ENCODE peak calls at places on chromosomes 16 and 17, in five cellular contexts. V, W, L, G and A are unnamed samples.

GRCh38 chr17:48483471-48484131 is 47.2 kb downstream of the HOXB1 start:
- DNase-seq in V (peak), W (no peak), L (peak), G (peak), A (no peak)

GRCh38 chr17:66514227-66514806 is 211.9 kb downstream of the PRKCA start:
- DNase-seq in V (no peak), W (no peak), L (no peak), G (no peak), A (no peak)

GRCh38 chr17:21549107-21549687 is 143.1 kb upstream of the KCNJ18 start:
- DNase-seq in V (no peak), W (no peak), L (no peak), G (no peak), A (no peak)

GRCh38 chr17:57774872-57775271 is 29.8 kb upstream of the CCDC182 start:
- DNase-seq in V (no peak), W (no peak), L (no peak), G (no peak), A (no peak)

GRCh38 chr17:4605826-4606225 is 21.5 kb downstream of the SMTNL2 start:
- DNase-seq in V (no peak), W (no peak), L (no peak), G (no peak), A (no peak)

GRCh38 chr16:8944113-8944765 is 19.5 kb downstream of the USP7 start:
- DNase-seq in V (no peak), W (no peak), L (peak), G (peak), A (peak)

GRCh38 chr17:266701-267656 is 85.5 kb upstream of the DOC2B start:
- DNase-seq in V (no peak), W (peak), L (no peak), G (no peak), A (no peak)

GRCh38 chr16:57112403-57113041 is 20.1 kb downstream of the CPNE2 start:
- DNase-seq in V (no peak), W (no peak), L (no peak), G (no peak), A (no peak)

GRCh38 chr17:70523407-70523806 is 354.1 kb downstream of the KCNJ2 start:
- DNase-seq in V (no peak), W (no peak), L (no peak), G (no peak), A (no peak)

GRCh38 chr16:80518436-80518835 is 22.4 kb upstream of the DYNLRB2 start:
- DNase-seq in V (no peak), W (no peak), L (no peak), G (no peak), A (no peak)

GRCh38 chr16:18969050-18969854 is 14.5 kb upstream of the TMC7 start:
- DNase-seq in V (no peak), W (peak), L (peak), G (peak), A (peak)

GRCh38 chr17:72173475-72174116 is 52.8 kb downstream of the SOX9 start:
- DNase-seq in V (no peak), W (no peak), L (peak), G (no peak), A (no peak)

GRCh38 chr17:54968954-54969400 is 412 bp downstream of the STXBP4 start:
- DNase-seq in V (peak), W (no peak), L (no peak), G (no peak), A (peak)

GRCh38 chr17:75979705-75980187 is 706 bp downstream of the TEN1 start:
- DNase-seq in V (no peak), W (no peak), L (no peak), G (no peak), A (peak)

GRCh38 chr17:57551321-57552079 is 193.6 kb downstream of the CCDC182 start:
- DNase-seq in V (no peak), W (no peak), L (no peak), G (no peak), A (no peak)

GRCh38 chr17:70677783-70678647 is 508.7 kb downstream of the KCNJ2 start:
- DNase-seq in V (no peak), W (no peak), L (no peak), G (no peak), A (no peak)

GRCh38 chr17:6255331-6255730 is 179.6 kb downstream of the AIPL1 start:
- DNase-seq in V (no peak), W (no peak), L (no peak), G (no peak), A (no peak)

GRCh38 chr16:4270595-4270994 is 2.2 kb downstream of the TFAP4 start:
- DNase-seq in V (no peak), W (no peak), L (no peak), G (no peak), A (no peak)

GRCh38 chr17:9022553-9023388 is 1.5 kb downstream of the NTN1 start:
- DNase-seq in V (no peak), W (no peak), L (no peak), G (no peak), A (no peak)

GRCh38 chr17:28339431-28339830 is 3.9 kb downstream of the TNFAIP1 start:
- DNase-seq in V (no peak), W (no peak), L (no peak), G (no peak), A (no peak)

GRCh38 chr17:78589031-78589675 is 12.0 kb upstream of the DNAH17 start:
- DNase-seq in V (no peak), W (no peak), L (no peak), G (no peak), A (no peak)

GRCh38 chr16:56824335-56824734 is 40.7 kb upstream of the SLC12A3 start:
- DNase-seq in V (no peak), W (peak), L (peak), G (no peak), A (no peak)

GRCh38 chr17:65332375-65332774 is 195.2 kb downstream of the RGS9 start:
- DNase-seq in V (no peak), W (no peak), L (no peak), G (no peak), A (no peak)

GRCh38 chr16:13856398-13856797 is 63.6 kb upstream of the ERCC4 start:
- DNase-seq in V (no peak), W (no peak), L (no peak), G (no peak), A (no peak)

GRCh38 chr16:10609410-10609774 is 29.0 kb upstream of the EMP2 start:
- DNase-seq in V (no peak), W (no peak), L (no peak), G (no peak), A (no peak)

GRCh38 chr16:22397459-22397858 is 23.0 kb upstream of the CDR2 start:
- DNase-seq in V (peak), W (no peak), L (peak), G (no peak), A (no peak)

GRCh38 chr16:19210968-19211367 is 42.9 kb downstream of the SYT17 start:
- DNase-seq in V (no peak), W (no peak), L (no peak), G (no peak), A (no peak)

GRCh38 chr17:606501-607243 is 108.0 kb downstream of the VPS53 start:
- DNase-seq in V (no peak), W (no peak), L (peak), G (no peak), A (no peak)

GRCh38 chr16:85221810-85222150 is 109.5 kb upstream of the CIBAR2 start:
- DNase-seq in V (no peak), W (no peak), L (no peak), G (no peak), A (no peak)